ENCODE peak calls at places on chromosomes 6 and 20, in six cellular contexts. One of them, this sample, is unnamed.

GRCh38 chr6:165746331-165746730 is 83.3 kb upstream of the PDE10A start:
- DNase-seq in endothelial cell of umbilical vein: no peak
- DNase-seq in SK-N-SH: no peak
- DNase-seq in adrenal gland: no peak
- DNase-seq in cardiac muscle cell: no peak
- DNase-seq in right atrium auricular region: no peak
- DNase-seq in this sample: no peak

GRCh38 chr6:101396552-101397173 is 3.2 kb downstream of the GRIK2 start:
- DNase-seq in adrenal gland: no peak
- DNase-seq in right atrium auricular region: no peak
- DNase-seq in endothelial cell of umbilical vein: peak; percentile 46
- DNase-seq in SK-N-SH: no peak
- DNase-seq in cardiac muscle cell: peak; percentile 73
- DNase-seq in this sample: peak; percentile 74

GRCh38 chr6:45590751-45591184 is 213.0 kb upstream of the SUPT3H start:
- DNase-seq in endothelial cell of umbilical vein: no peak
- DNase-seq in right atrium auricular region: no peak
- DNase-seq in adrenal gland: no peak
- DNase-seq in SK-N-SH: no peak
- DNase-seq in cardiac muscle cell: peak; percentile 77
- DNase-seq in this sample: no peak

GRCh38 chr6:109194770-109195169 is 99.5 kb downstream of the CEP57L1 start:
- DNase-seq in adrenal gland: no peak
- DNase-seq in SK-N-SH: no peak
- DNase-seq in cardiac muscle cell: no peak
- DNase-seq in right atrium auricular region: no peak
- DNase-seq in endothelial cell of umbilical vein: no peak
- DNase-seq in this sample: no peak

GRCh38 chr20:61810066-61810708 is 255.5 kb downstream of the TAF4 start:
- DNase-seq in right atrium auricular region: no peak
- DNase-seq in adrenal gland: no peak
- DNase-seq in endothelial cell of umbilical vein: no peak
- DNase-seq in cardiac muscle cell: no peak
- DNase-seq in SK-N-SH: no peak
- DNase-seq in this sample: no peak

GRCh38 chr20:14401479-14402138 is 64.2 kb upstream of the FLRT3 start:
- DNase-seq in SK-N-SH: peak; percentile 52
- DNase-seq in cardiac muscle cell: no peak
- DNase-seq in right atrium auricular region: no peak
- DNase-seq in adrenal gland: no peak
- DNase-seq in endothelial cell of umbilical vein: no peak
- DNase-seq in this sample: no peak

GRCh38 chr6:129606664-129607063 is 103.3 kb downstream of the ARHGAP18 start:
- DNase-seq in cardiac muscle cell: peak; percentile 33
- DNase-seq in endothelial cell of umbilical vein: no peak
- DNase-seq in SK-N-SH: no peak
- DNase-seq in right atrium auricular region: no peak
- DNase-seq in adrenal gland: no peak
- DNase-seq in this sample: no peak

GRCh38 chr6:16338577-16339262 is 100.3 kb downstream of the GMPR start:
- DNase-seq in right atrium auricular region: no peak
- DNase-seq in cardiac muscle cell: peak; percentile 99
- DNase-seq in endothelial cell of umbilical vein: peak; percentile 98
- DNase-seq in adrenal gland: peak; percentile 87
- DNase-seq in SK-N-SH: peak; percentile 59
- DNase-seq in this sample: peak; percentile 28

GRCh38 chr6:162363757-162364156 is 363.8 kb downstream of the PRKN start:
- DNase-seq in SK-N-SH: no peak
- DNase-seq in cardiac muscle cell: peak; percentile 88
- DNase-seq in adrenal gland: no peak
- DNase-seq in endothelial cell of umbilical vein: no peak
- DNase-seq in right atrium auricular region: no peak
- DNase-seq in this sample: no peak

GRCh38 chr6:17315262-17315661 is 34.1 kb downstream of the RBM24 start:
- DNase-seq in endothelial cell of umbilical vein: no peak
- DNase-seq in right atrium auricular region: no peak
- DNase-seq in adrenal gland: no peak
- DNase-seq in SK-N-SH: no peak
- DNase-seq in cardiac muscle cell: no peak
- DNase-seq in this sample: no peak

GRCh38 chr6:138502546-138502945 is 3.3 kb upstream of the NHSL1 start:
- DNase-seq in SK-N-SH: no peak
- DNase-seq in cardiac muscle cell: no peak
- DNase-seq in endothelial cell of umbilical vein: no peak
- DNase-seq in right atrium auricular region: no peak
- DNase-seq in adrenal gland: no peak
- DNase-seq in this sample: no peak

GRCh38 chr6:138498575-138499302 is 555 bp downstream of the NHSL1 start:
- DNase-seq in endothelial cell of umbilical vein: no peak
- DNase-seq in adrenal gland: no peak
- DNase-seq in SK-N-SH: no peak
- DNase-seq in right atrium auricular region: no peak
- DNase-seq in cardiac muscle cell: no peak
- DNase-seq in this sample: no peak

GRCh38 chr6:138500867-138501446 is 1.7 kb upstream of the NHSL1 start:
- DNase-seq in cardiac muscle cell: no peak
- DNase-seq in adrenal gland: no peak
- DNase-seq in endothelial cell of umbilical vein: no peak
- DNase-seq in right atrium auricular region: no peak
- DNase-seq in SK-N-SH: no peak
- DNase-seq in this sample: no peak

GRCh38 chr6:138499303-138499991 is at the start of gene NHSL1:
- DNase-seq in cardiac muscle cell: no peak
- DNase-seq in adrenal gland: no peak
- DNase-seq in SK-N-SH: no peak
- DNase-seq in endothelial cell of umbilical vein: no peak
- DNase-seq in right atrium auricular region: no peak
- DNase-seq in this sample: no peak

GRCh38 chr6:138500045-138500665 is 861 bp upstream of the NHSL1 start:
- DNase-seq in SK-N-SH: no peak
- DNase-seq in endothelial cell of umbilical vein: no peak
- DNase-seq in right atrium auricular region: no peak
- DNase-seq in adrenal gland: no peak
- DNase-seq in cardiac muscle cell: no peak
- DNase-seq in this sample: no peak
- H3K4me1 ChIP-seq in SK-N-SH: no peaks in the 10 kb centered on the region
- H3K4me1 ChIP-seq in endothelial cell of umbilical vein: no peaks in the 10 kb centered on the region
- H3K4me1 ChIP-seq in right atrium auricular region: no peaks in the 10 kb centered on the region
- H3K4me1 ChIP-seq in adrenal gland: no peaks in the 10 kb centered on the region
- H3K4me1 ChIP-seq in cardiac muscle cell: no peaks in the 10 kb centered on the region
- H3K4me1 ChIP-seq in this sample: peaks cover 63% of the 10 kb centered on the region

GRCh38 chr20:53080969-53081871 is 109.1 kb downstream of the TSHZ2 start:
- DNase-seq in cardiac muscle cell: peak; percentile 42
- DNase-seq in SK-N-SH: no peak
- DNase-seq in adrenal gland: no peak
- DNase-seq in endothelial cell of umbilical vein: peak; percentile 13
- DNase-seq in right atrium auricular region: no peak
- DNase-seq in this sample: peak; percentile 50
- TF ChIP-seq CTCF in cardiac muscle cell: no peak
- TF ChIP-seq CTCF in SK-N-SH: no peak
- TF ChIP-seq CTCF in adrenal gland: no peak
- TF ChIP-seq CTCF in endothelial cell of umbilical vein: no peak
- TF ChIP-seq CTCF in right atrium auricular region: no peak
- TF ChIP-seq CTCF in this sample: no peak

DNA sequence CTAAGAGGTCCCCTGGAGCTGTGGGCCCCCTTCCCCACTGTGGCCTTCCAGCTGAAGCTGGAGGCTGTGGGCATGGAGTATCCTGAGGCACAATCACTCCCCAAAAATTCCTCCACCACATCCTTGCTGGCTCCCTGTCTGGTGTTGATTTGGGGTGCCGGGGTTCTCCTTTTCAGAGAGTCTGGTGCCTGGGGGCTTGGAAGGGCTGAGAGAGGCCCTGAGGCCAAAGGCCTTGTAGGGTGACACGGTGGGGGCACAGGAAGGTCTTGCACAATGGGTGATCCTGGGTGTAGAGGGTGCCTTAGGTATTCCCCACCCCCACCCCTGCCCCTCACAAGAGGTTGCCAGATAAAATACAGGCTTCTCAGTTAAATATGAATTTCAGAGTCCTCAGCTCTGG is 33.2 kb upstream of the VEGFA start:
- DNase-seq in cardiac muscle cell: no peak
- DNase-seq in adrenal gland: no peak
- DNase-seq in SK-N-SH: peak; percentile 7
- DNase-seq in endothelial cell of umbilical vein: no peak
- DNase-seq in right atrium auricular region: no peak
- DNase-seq in this sample: no peak
- H3K4me1 ChIP-seq in cardiac muscle cell: peaks cover 3% of the 10 kb centered on the region
- H3K4me1 ChIP-seq in adrenal gland: no peaks in the 10 kb centered on the region
- H3K4me1 ChIP-seq in SK-N-SH: peaks cover 22% of the 10 kb centered on the region
- H3K4me1 ChIP-seq in endothelial cell of umbilical vein: peaks cover 2% of the 10 kb centered on the region
- H3K4me1 ChIP-seq in right atrium auricular region: no peaks in the 10 kb centered on the region
- H3K4me1 ChIP-seq in this sample: no peaks in the 10 kb centered on the region

DNA sequence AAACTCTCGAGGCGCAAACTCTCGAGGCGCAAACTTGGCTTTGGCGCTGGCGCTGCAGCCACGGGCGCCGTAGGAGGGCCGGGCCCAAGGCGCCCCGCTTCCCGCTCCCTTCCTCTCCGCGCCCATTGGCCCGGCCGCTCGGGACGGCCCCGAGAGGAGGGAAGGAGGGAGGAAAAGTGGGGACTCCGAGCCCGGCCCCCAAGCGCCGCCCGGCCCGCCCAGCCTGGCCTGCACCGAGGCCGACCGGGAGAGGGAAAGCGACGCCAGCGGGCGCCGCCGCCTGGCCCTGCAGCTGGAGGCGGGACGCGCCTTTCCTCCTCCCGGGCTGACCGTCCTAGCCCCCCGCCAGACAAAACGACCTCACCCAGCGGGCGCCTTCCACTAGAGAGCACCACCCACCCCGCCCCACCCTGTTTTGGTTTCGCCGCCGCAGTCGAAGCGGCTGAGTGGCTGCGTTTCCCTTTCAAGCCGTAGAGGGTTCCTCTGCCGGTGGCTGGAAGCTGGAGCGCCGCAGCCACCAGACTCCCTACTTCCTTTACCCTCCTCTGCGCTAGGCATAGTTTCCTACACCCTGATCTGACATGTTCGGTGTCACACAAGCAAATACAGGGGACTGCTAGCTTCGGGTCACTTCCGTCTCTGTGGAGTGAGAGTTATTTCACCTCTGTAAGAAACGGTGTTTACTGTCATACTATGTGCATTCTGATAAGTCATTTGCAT is at the start of gene MBOAT1:
- DNase-seq in right atrium auricular region: peak; percentile 89
- DNase-seq in cardiac muscle cell: peak; percentile 96
- DNase-seq in SK-N-SH: peak; percentile 94
- DNase-seq in endothelial cell of umbilical vein: peak; percentile 92
- DNase-seq in adrenal gland: peak; percentile 91
- DNase-seq in this sample: peak; percentile 93
- TF ChIP-seq CTCF in right atrium auricular region: no peak
- TF ChIP-seq CTCF in cardiac muscle cell: no peak
- TF ChIP-seq CTCF in SK-N-SH: no peak
- TF ChIP-seq CTCF in endothelial cell of umbilical vein: peak; percentile 22
- TF ChIP-seq CTCF in adrenal gland: no peak
- TF ChIP-seq CTCF in this sample: peak; percentile 15

GRCh38 chr6:43086022-43086658 is 10.0 kb downstream of the PTK7 start:
- DNase-seq in cardiac muscle cell: no peak
- DNase-seq in SK-N-SH: no peak
- DNase-seq in endothelial cell of umbilical vein: no peak
- DNase-seq in right atrium auricular region: no peak
- DNase-seq in adrenal gland: no peak
- DNase-seq in this sample: no peak
- H3K4me1 ChIP-seq in cardiac muscle cell: peaks cover 19% of the 10 kb centered on the region
- H3K4me1 ChIP-seq in SK-N-SH: peaks cover 17% of the 10 kb centered on the region
- H3K4me1 ChIP-seq in endothelial cell of umbilical vein: no peaks in the 10 kb centered on the region
- H3K4me1 ChIP-seq in right atrium auricular region: no peaks in the 10 kb centered on the region
- H3K4me1 ChIP-seq in adrenal gland: no peaks in the 10 kb centered on the region
- H3K4me1 ChIP-seq in this sample: peaks cover 32% of the 10 kb centered on the region

GRCh38 chr6:60754879-60755278 is 1531.1 kb downstream of the KHDRBS2 start:
- DNase-seq in adrenal gland: no peak
- DNase-seq in cardiac muscle cell: no peak
- DNase-seq in SK-N-SH: no peak
- DNase-seq in endothelial cell of umbilical vein: no peak
- DNase-seq in right atrium auricular region: no peak
- DNase-seq in this sample: peak; percentile 4
- TF ChIP-seq CTCF in adrenal gland: no peak
- TF ChIP-seq CTCF in cardiac muscle cell: no peak
- TF ChIP-seq CTCF in SK-N-SH: no peak
- TF ChIP-seq CTCF in endothelial cell of umbilical vein: no peak
- TF ChIP-seq CTCF in right atrium auricular region: no peak
- TF ChIP-seq CTCF in this sample: no peak

GRCh38 chr6:166766769-166767168 is 139.7 kb upstream of the RPS6KA2 start:
- DNase-seq in SK-N-SH: no peak
- DNase-seq in cardiac muscle cell: no peak
- DNase-seq in right atrium auricular region: no peak
- DNase-seq in adrenal gland: no peak
- DNase-seq in endothelial cell of umbilical vein: no peak
- DNase-seq in this sample: no peak

GRCh38 chr6:166765234-166765541 is 138.1 kb upstream of the RPS6KA2 start:
- DNase-seq in right atrium auricular region: no peak
- DNase-seq in cardiac muscle cell: no peak
- DNase-seq in endothelial cell of umbilical vein: no peak
- DNase-seq in SK-N-SH: no peak
- DNase-seq in adrenal gland: no peak
- DNase-seq in this sample: no peak

GRCh38 chr6:166763606-166764472 is 136.8 kb upstream of the RPS6KA2 start:
- DNase-seq in endothelial cell of umbilical vein: no peak
- DNase-seq in right atrium auricular region: no peak
- DNase-seq in SK-N-SH: no peak
- DNase-seq in cardiac muscle cell: no peak
- DNase-seq in adrenal gland: no peak
- DNase-seq in this sample: no peak

GRCh38 chr6:166767191-166767590 is 140.1 kb upstream of the RPS6KA2 start:
- DNase-seq in endothelial cell of umbilical vein: no peak
- DNase-seq in right atrium auricular region: no peak
- DNase-seq in SK-N-SH: no peak
- DNase-seq in cardiac muscle cell: no peak
- DNase-seq in adrenal gland: peak; percentile 41
- DNase-seq in this sample: no peak

GRCh38 chr6:166764473-166765233 is 137.6 kb upstream of the RPS6KA2 start:
- DNase-seq in cardiac muscle cell: no peak
- DNase-seq in endothelial cell of umbilical vein: no peak
- DNase-seq in adrenal gland: no peak
- DNase-seq in right atrium auricular region: no peak
- DNase-seq in SK-N-SH: no peak
- DNase-seq in this sample: no peak
- H3K4me1 ChIP-seq in cardiac muscle cell: no peaks in the 10 kb centered on the region
- H3K4me1 ChIP-seq in endothelial cell of umbilical vein: no peaks in the 10 kb centered on the region
- H3K4me1 ChIP-seq in adrenal gland: no peaks in the 10 kb centered on the region
- H3K4me1 ChIP-seq in right atrium auricular region: no peaks in the 10 kb centered on the region
- H3K4me1 ChIP-seq in SK-N-SH: no peaks in the 10 kb centered on the region
- H3K4me1 ChIP-seq in this sample: no peaks in the 10 kb centered on the region

GRCh38 chr20:2816030-2816582 is at the start of gene TMEM239:
- DNase-seq in endothelial cell of umbilical vein: no peak
- DNase-seq in right atrium auricular region: no peak
- DNase-seq in adrenal gland: peak; percentile 20
- DNase-seq in SK-N-SH: peak; percentile 20
- DNase-seq in cardiac muscle cell: no peak
- DNase-seq in this sample: no peak

GRCh38 chr20:2816583-2817340 is 598 bp downstream of the TMEM239 start:
- DNase-seq in right atrium auricular region: no peak
- DNase-seq in cardiac muscle cell: no peak
- DNase-seq in adrenal gland: peak; percentile 46
- DNase-seq in endothelial cell of umbilical vein: no peak
- DNase-seq in SK-N-SH: peak; percentile 14
- DNase-seq in this sample: no peak

GRCh38 chr20:2814076-2814475 is 711 bp upstream of the C20orf141 start:
- DNase-seq in endothelial cell of umbilical vein: no peak
- DNase-seq in adrenal gland: peak; percentile 13
- DNase-seq in SK-N-SH: peak; percentile 12
- DNase-seq in cardiac muscle cell: no peak
- DNase-seq in right atrium auricular region: no peak
- DNase-seq in this sample: no peak

GRCh38 chr20:2815242-2815900 is 584 bp downstream of the C20orf141 start:
- DNase-seq in SK-N-SH: peak; percentile 11
- DNase-seq in cardiac muscle cell: no peak
- DNase-seq in right atrium auricular region: no peak
- DNase-seq in adrenal gland: no peak
- DNase-seq in endothelial cell of umbilical vein: no peak
- DNase-seq in this sample: no peak

GRCh38 chr20:2814587-2815051 is at the start of gene C20orf141:
- DNase-seq in endothelial cell of umbilical vein: peak; percentile 40
- DNase-seq in adrenal gland: peak; percentile 77
- DNase-seq in SK-N-SH: peak; percentile 56
- DNase-seq in right atrium auricular region: no peak
- DNase-seq in cardiac muscle cell: peak; percentile 98
- DNase-seq in this sample: no peak
- TF ChIP-seq CTCF in endothelial cell of umbilical vein: no peak
- TF ChIP-seq CTCF in adrenal gland: no peak
- TF ChIP-seq CTCF in SK-N-SH: no peak
- TF ChIP-seq CTCF in right atrium auricular region: no peak
- TF ChIP-seq CTCF in cardiac muscle cell: no peak
- TF ChIP-seq CTCF in this sample: no peak

This sample was measured in Caco-2.